ENCODE peak calls at places on chromosome 10, in four cellular contexts. D is NCI-H1694 treated with DMSO at 0.1 percent for 48 hours, R is foreskin melanocyte, B is skeletal muscle cell. S is an unnamed sample.

GRCh38 chr10:79045566-79046175 is 23.1 kb upstream of the ZMIZ1 start:
- DNase-seq in D (no peak), R (no peak), B (no peak), S (no peak)

GRCh38 chr10:77290528-77291155 is 347.0 kb downstream of the KCNMA1 start:
- DNase-seq in D (no peak), R (peak; percentile 26), B (peak; percentile 90), S (no peak)

GRCh38 chr10:49400365-49400764 is 4.5 kb upstream of the DRGX start:
- DNase-seq in D (no peak), R (no peak), B (no peak), S (no peak)

GRCh38 chr10:75234683-75235374 is 928 bp downstream of the COMTD1 start:
- DNase-seq in D (no peak), R (peak; percentile 17), B (no peak), S (no peak)

GRCh38 chr10:76303682-76304316 is 872.4 kb downstream of the LRMDA start:
- DNase-seq in D (peak; percentile 80), R (peak; percentile 24), B (peak; percentile 46), S (peak; percentile 73)

GRCh38 chr10:31749293-31749692 is 179.3 kb downstream of the ARHGAP12 start:
- DNase-seq in D (no peak), R (no peak), B (peak; percentile 53), S (no peak)

GRCh38 chr10:110083884-110084283 is 76.1 kb downstream of the ADD3 start:
- DNase-seq in D (no peak), R (peak; percentile 42), B (no peak), S (peak; percentile 12)

GRCh38 chr10:48469516-48470020 is 135.3 kb downstream of the ARHGAP22 start:
- DNase-seq in D (no peak), R (no peak), B (no peak), S (no peak)

GRCh38 chr10:5662708-5663579 is 3.5 kb downstream of the ASB13 start:
- DNase-seq in D (no peak), R (no peak), B (no peak), S (no peak)

GRCh38 chr10:6445671-6446278 is 134.3 kb downstream of the PRKCQ start:
- DNase-seq in D (no peak), R (peak; percentile 11), B (no peak), S (peak; percentile 48)

GRCh38 chr10:113091921-113092320 is 141.9 kb downstream of the TCF7L2 start:
- DNase-seq in D (no peak), R (no peak), B (no peak), S (no peak)

GRCh38 chr10:14162626-14163344 is 167.9 kb downstream of the FRMD4A start:
- DNase-seq in D (no peak), R (no peak), B (no peak), S (no peak)

GRCh38 chr10:119896061-119896655 is 3.6 kb downstream of the SEC23IP start:
- DNase-seq in D (no peak), R (no peak), B (peak; percentile 54), S (no peak)

GRCh38 chr10:80408198-80409085 is at the start of gene PRXL2A:
- DNase-seq in D (peak; percentile 36), R (peak; percentile 55), B (no peak), S (peak; percentile 66)

GRCh38 chr10:62527019-62527827 is 153.1 kb downstream of the ZNF365 start:
- DNase-seq in D (no peak), R (no peak), B (peak; percentile 5), S (no peak)

GRCh38 chr10:28569506-28570159 is 36.7 kb downstream of the WAC start:
- DNase-seq in D (no peak), R (peak; percentile 82), B (no peak), S (peak; percentile 66)

GRCh38 chr10:115093776-115094361 is 704 bp downstream of the ATRNL1 start:
- DNase-seq in D (no peak), R (no peak), B (no peak), S (peak; percentile 24)

S was measured in SK-MEL-5.